ENCODE peak calls at places on chromosome 1, in four cellular contexts. Y is lower lobe of right lung; Q is IMR-90; R is CD8-positive, alpha-beta memory T cell. D is an unnamed sample. For H3K36me3, the result is how much of the 10 kb centered on the place peaks cover.

GRCh38 chr1:204013052-204013451 is 59.9 kb upstream of the SOX13 start:
- DNase-seq in R (no peak), Q (no peak), Y (no peak), D (no peak)

GRCh38 chr1:209220048-209220524 is 363.4 kb upstream of the CAMK1G start:
- DNase-seq in Y (no peak), Q (no peak), R (no peak), D (no peak)

GRCh38 chr1:169044971-169045370 is 61.5 kb upstream of the ATP1B1 start:
- DNase-seq in R (no peak), Y (no peak), Q (no peak), D (no peak)

GRCh38 chr1:247147781-247148180 is 24.0 kb downstream of the ZNF124 start:
- DNase-seq in Q (no peak), Y (no peak), R (no peak), D (no peak)

GRCh38 chr1:233614743-233615521 is 1.0 kb downstream of the KCNK1 start:
- DNase-seq in R (no peak), Y (no peak), Q (no peak), D (no peak)

GRCh38 chr1:9128161-9128519 is 762 bp downstream of the GPR157 start:
- DNase-seq in Y (peak), Q (no peak), R (no peak), D (no peak)

GRCh38 chr1:58821309-58821708 is 37.5 kb upstream of the JUN start:
- DNase-seq in Y (no peak), R (no peak), Q (no peak), D (no peak)

GRCh38 chr1:208107415-208107814 is 136.8 kb downstream of the PLXNA2 start:
- DNase-seq in Q (no peak), R (no peak), Y (no peak), D (no peak)

GRCh38 chr1:158067651-158068050 is 74.2 kb downstream of the KIRREL1 start:
- DNase-seq in R (no peak), Y (no peak), Q (peak), D (peak)

GRCh38 chr1:226766565-226766964 is 27.5 kb upstream of the ITPKB start:
- DNase-seq in Y (no peak), Q (no peak), R (no peak), D (no peak)
- H3K36me3 ChIP-seq in Y (under half), Q (under half), R (under half), D (under half)

DNA sequence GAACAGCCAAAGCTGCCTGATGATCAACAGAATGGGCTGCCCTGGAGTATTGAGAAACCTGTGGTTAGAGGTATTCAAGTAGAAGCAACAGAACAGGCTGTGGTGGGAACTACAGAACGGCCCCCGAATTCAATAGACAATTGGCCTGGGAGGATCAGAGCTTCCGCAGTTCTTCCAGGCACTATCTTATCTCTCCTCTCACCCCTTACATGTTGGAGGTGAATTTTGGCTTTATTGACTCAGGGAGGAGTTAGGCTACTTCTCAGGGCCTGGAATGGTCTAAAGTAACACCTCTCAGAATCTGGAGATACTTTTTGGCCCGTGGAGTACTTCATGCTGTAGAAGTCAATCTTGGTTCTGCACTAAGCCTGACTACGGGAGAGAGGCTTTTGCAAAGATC is 253.0 kb downstream of the PRDM2 start:
- DNase-seq in Q (no peak), R (no peak), Y (no peak), D (peak)
- H3K27ac ChIP-seq in Q (no peak), R (no peak), Y (no peak), D (no peak)

GRCh38 chr1:229535226-229535625 is 23.3 kb downstream of the ABCB10 start:
- DNase-seq in R (no peak), Q (peak), Y (no peak), D (no peak)
- H3K36me3 ChIP-seq in R (under half), Q (under half), Y (half or more), D (half or more)

GRCh38 chr1:83102630-83103071 is 896.3 kb downstream of the TTLL7 start:
- DNase-seq in R (no peak), Q (peak), Y (no peak), D (no peak)
- H3K27ac ChIP-seq in R (no peak), Q (no peak), Y (no peak), D (no peak)

GRCh38 chr1:54378157-54378883 is 27.9 kb downstream of the SSBP3 start:
- DNase-seq in Y (no peak), R (no peak), Q (no peak), D (no peak)
- H3K36me3 ChIP-seq in Y (under half), R (under half), Q (under half), D (under half)

GRCh38 chr1:33050221-33051076 is 13.8 kb upstream of the AK2 start:
- DNase-seq in R (no peak), Y (no peak), Q (peak), D (no peak)
- H3K27ac ChIP-seq in R (no peak), Y (no peak), Q (peak), D (no peak)